ENCODE peak calls at places on chromosomes 1 and 21, in eight cellular contexts. L is occipital lobe; U is stimulated activated naive CD4-positive, alpha-beta T cell treated with Interleukin-2 at 50 U/mL for 16 hours; Y is ecto neural progenitor cell; G is transverse colon; M is activated gamma-delta T cell treated with Interleukin-2 at 50 U/mL for 16 hours; F is stimulated activated CD4-positive, alpha-beta T cell treated with anti-CD3 and anti-CD28 coated beads, Interleukin-4, amount 100 ng/mL, for 1 hour; J is T-helper 2 cell. P is an unnamed sample.

GRCh38 chr1:198699167-198700015 is 60.6 kb downstream of the PTPRC start:
- DNase-seq in G (peak), J (peak), M (peak), U (peak), Y (peak), L (peak), F (peak), P (peak)

GRCh38 chr1:179883739-179884138 is 1.7 kb downstream of the TOR1AIP1 start:
- DNase-seq in Y (no peak), U (peak), M (peak), G (no peak), L (no peak), F (peak), J (peak), P (no peak)

GRCh38 chr1:244840219-244840794 is 4.8 kb downstream of the COX20 start:
- DNase-seq in M (no peak), U (no peak), Y (no peak), F (no peak), J (no peak), G (no peak), L (no peak), P (no peak)

GRCh38 chr1:39898146-39898545 is 3.6 kb downstream of the MYCL start:
- DNase-seq in M (no peak), Y (no peak), J (no peak), G (no peak), F (no peak), U (no peak), L (no peak), P (no peak)

GRCh38 chr1:206766251-206766856 is 4.2 kb upstream of the IL19 start:
- DNase-seq in L (no peak), G (peak), M (peak), Y (no peak), F (peak), U (peak), J (peak), P (peak)

GRCh38 chr1:182588460-182589396 is at the start of gene RNASEL:
- DNase-seq in M (peak), L (peak), Y (peak), U (peak), F (peak), J (peak), G (peak), P (peak)

GRCh38 chr1:100556181-100556580 is 18.2 kb downstream of the GPR88 start:
- DNase-seq in M (no peak), F (no peak), L (no peak), G (no peak), Y (no peak), U (no peak), J (no peak), P (no peak)

GRCh38 chr1:113103048-113103447 is 30.1 kb downstream of the LRIG2 start:
- DNase-seq in U (no peak), G (no peak), J (no peak), L (no peak), M (no peak), F (no peak), Y (no peak), P (no peak)

GRCh38 chr21:31173881-31174555 is 135.7 kb upstream of the KRTAP19-8 start:
- DNase-seq in J (peak), G (no peak), U (peak), F (peak), M (no peak), L (peak), Y (no peak), P (peak)

GRCh38 chr1:58325797-58326196 is 220.7 kb downstream of the OMA1 start:
- DNase-seq in L (no peak), Y (no peak), M (no peak), F (no peak), J (no peak), G (no peak), U (no peak), P (no peak)

GRCh38 chr21:34190576-34191301 is 117.4 kb downstream of the MRPS6 start:
- DNase-seq in F (no peak), G (no peak), L (peak), Y (no peak), M (no peak), U (no peak), J (no peak), P (no peak)

GRCh38 chr1:1609822-1610485 is 5.3 kb upstream of the MIB2 start:
- DNase-seq in J (no peak), U (no peak), Y (peak), F (no peak), G (no peak), L (no peak), M (no peak), P (no peak)

P was measured in AG08395.